ENCODE peak calls at places on chromosomes 5 and 9, in eight cellular contexts. D is transverse colon, Z is suprapubic skin, K is uterus, T is HepG2, V is Peyer's patch, I is GM12891, G is endothelial cell of umbilical vein. N is an unnamed sample.

GRCh38 chr9:137435381-137435891 is 5.7 kb downstream of the ENTPD8 start:
- DNase-seq in D (no peak), Z (no peak), K (peak; percentile 18), T (no peak), V (peak; percentile 55), I (no peak), G (no peak), N (no peak)

GRCh38 chr5:137752873-137753226 is 1.3 kb downstream of the HNRNPA0 start:
- DNase-seq in D (peak; percentile 21), Z (no peak), K (peak; percentile 24), T (peak; percentile 17), V (no peak), I (no peak), G (peak; percentile 38), N (no peak)

GRCh38 chr5:68587181-68587580 is 371.6 kb downstream of the PIK3R1 start:
- DNase-seq in D (no peak), Z (no peak), K (no peak), T (no peak), V (no peak), I (no peak), G (no peak), N (no peak)

GRCh38 chr9:136943291-136944093 is 1.0 kb downstream of the FBXW5 start:
- DNase-seq in D (peak; percentile 43), Z (peak; percentile 76), K (no peak), T (no peak), V (peak; percentile 70), I (peak; percentile 79), G (no peak), N (no peak)

GRCh38 chr5:6656680-6657079 is 23.4 kb downstream of the SRD5A1 start:
- DNase-seq in D (no peak), Z (no peak), K (no peak), T (no peak), V (no peak), I (no peak), G (no peak), N (no peak)

GRCh38 chr9:6106576-6107339 is 91.3 kb upstream of the RANBP6 start:
- DNase-seq in D (no peak), Z (no peak), K (no peak), T (peak; percentile 25), V (no peak), I (peak; percentile 25), G (peak; percentile 44), N (no peak)

GRCh38 chr9:96383165-96383939 is at the start of gene SLC35D2:
- DNase-seq in D (peak; percentile 87), Z (no peak), K (peak; percentile 47), T (peak; percentile 73), V (peak; percentile 91), I (peak; percentile 36), G (peak; percentile 57), N (peak; percentile 68)

GRCh38 chr9:70043689-70044449 is at the start of gene MAMDC2:
- DNase-seq in D (peak; percentile 42), Z (peak; percentile 87), K (peak; percentile 73), T (no peak), V (peak; percentile 58), I (no peak), G (peak; percentile 36), N (peak; percentile 68)

GRCh38 chr5:159324986-159325385 is 5.3 kb downstream of the IL12B start:
- DNase-seq in D (no peak), Z (no peak), K (no peak), T (no peak), V (no peak), I (no peak), G (no peak), N (no peak)

GRCh38 chr5:89128097-89128496 is 245.1 kb upstream of the MEF2C start:
- DNase-seq in D (no peak), Z (no peak), K (no peak), T (no peak), V (no peak), I (no peak), G (peak; percentile 14), N (no peak)

GRCh38 chr9:80928697-80929096 is 760.6 kb downstream of the TLE1 start:
- DNase-seq in D (no peak), Z (no peak), K (no peak), T (no peak), V (no peak), I (no peak), G (no peak), N (no peak)

GRCh38 chr5:8729437-8729836 is 816.4 kb downstream of the SEMA5A start:
- DNase-seq in D (no peak), Z (no peak), K (no peak), T (no peak), V (no peak), I (no peak), G (no peak), N (no peak)

GRCh38 chr5:158923799-158924551 is 175.7 kb downstream of the EBF1 start:
- DNase-seq in D (no peak), Z (no peak), K (no peak), T (no peak), V (no peak), I (no peak), G (no peak), N (no peak)

GRCh38 chr9:132241483-132241839 is 79.6 kb downstream of the NTNG2 start:
- DNase-seq in D (no peak), Z (no peak), K (peak; percentile 27), T (no peak), V (no peak), I (no peak), G (no peak), N (no peak)

GRCh38 chr9:132239999-132240859 is 78.4 kb downstream of the NTNG2 start:
- DNase-seq in D (no peak), Z (peak; percentile 75), K (no peak), T (no peak), V (no peak), I (no peak), G (no peak), N (peak; percentile 58)

GRCh38 chr9:132239518-132239917 is 77.7 kb downstream of the NTNG2 start:
- DNase-seq in D (no peak), Z (no peak), K (no peak), T (no peak), V (no peak), I (no peak), G (no peak), N (no peak)

GRCh38 chr9:132241840-132242620 is 80.2 kb downstream of the NTNG2 start:
- DNase-seq in D (peak; percentile 52), Z (peak; percentile 79), K (peak; percentile 42), T (no peak), V (no peak), I (peak; percentile 63), G (no peak), N (peak; percentile 51)

GRCh38 chr9:132240860-132241482 is 79.1 kb downstream of the NTNG2 start:
- DNase-seq in D (peak; percentile 98), Z (peak; percentile 99), K (peak; percentile 99), T (peak; percentile 77), V (peak; percentile 98), I (peak; percentile 97), G (peak; percentile 92), N (peak; percentile 98)
- TF ChIP-seq POLR2A in D (peak; percentile 27), Z (no peak), K (peak; percentile 69), T (no peak), V (peak; percentile 21), I (no peak), G (no peak), N (no peak)

GRCh38 chr9:98256632-98257218 is 1.3 kb upstream of the TBC1D2 start:
- DNase-seq in D (no peak), Z (no peak), K (peak; percentile 24), T (no peak), V (no peak), I (no peak), G (no peak), N (no peak)

GRCh38 chr9:98253563-98253962 is 1.9 kb downstream of the TBC1D2 start:
- DNase-seq in D (no peak), Z (no peak), K (no peak), T (no peak), V (no peak), I (no peak), G (no peak), N (no peak)

GRCh38 chr9:98254236-98255063 is 999 bp downstream of the TBC1D2 start:
- DNase-seq in D (no peak), Z (no peak), K (no peak), T (no peak), V (no peak), I (no peak), G (no peak), N (no peak)

GRCh38 chr9:98255064-98255577 is 328 bp downstream of the TBC1D2 start:
- DNase-seq in D (peak; percentile 45), Z (no peak), K (no peak), T (no peak), V (no peak), I (no peak), G (no peak), N (no peak)

DNA sequence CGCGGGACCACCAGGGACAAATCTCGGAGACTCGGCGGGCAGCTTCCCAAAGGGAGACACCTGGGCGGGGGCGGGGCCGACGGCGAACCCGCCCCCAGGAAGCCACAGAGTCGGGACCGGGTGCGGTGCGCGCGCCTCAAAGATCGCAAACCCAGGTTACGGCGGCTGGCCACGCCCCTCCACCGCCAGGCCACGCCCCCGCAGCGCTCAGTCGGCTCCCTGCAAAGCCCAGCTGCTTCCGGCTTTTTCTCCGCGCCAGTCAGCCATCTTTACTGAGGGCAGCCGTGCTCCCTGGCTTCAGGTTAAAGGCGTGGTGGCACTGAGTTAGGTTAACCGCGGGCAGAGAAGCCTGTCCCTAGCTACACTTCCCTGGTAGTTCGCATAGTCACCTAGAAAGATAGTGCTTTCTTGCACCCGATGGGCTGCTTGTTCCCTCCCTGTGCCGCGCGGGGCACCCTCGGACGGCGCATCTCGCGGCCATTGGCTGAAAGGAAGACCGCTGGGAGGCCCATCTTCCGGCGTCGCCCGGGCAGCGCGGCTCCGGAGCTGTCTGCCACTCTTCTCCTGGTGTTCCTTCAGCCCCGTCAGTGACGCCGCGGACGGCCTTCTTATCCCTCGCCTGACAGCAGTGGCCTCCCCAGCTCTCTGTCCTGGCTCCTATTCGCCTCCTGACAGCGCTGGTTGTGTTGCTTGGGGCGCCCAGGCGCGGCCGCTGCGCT is at the start of gene TBC1D2:
- DNase-seq in D (peak; percentile 99), Z (peak; percentile 97), K (peak; percentile 95), T (peak; percentile 85), V (peak; percentile 99), I (peak; percentile 97), G (peak; percentile 94), N (peak; percentile 92)
- TF ChIP-seq POLR2A in D (peak; percentile 71), Z (no peak), K (peak; percentile 54), T (peak; percentile 80), V (peak; percentile 63), I (peak; percentile 58), G (peak; percentile 64), N (no peak)

DNA sequence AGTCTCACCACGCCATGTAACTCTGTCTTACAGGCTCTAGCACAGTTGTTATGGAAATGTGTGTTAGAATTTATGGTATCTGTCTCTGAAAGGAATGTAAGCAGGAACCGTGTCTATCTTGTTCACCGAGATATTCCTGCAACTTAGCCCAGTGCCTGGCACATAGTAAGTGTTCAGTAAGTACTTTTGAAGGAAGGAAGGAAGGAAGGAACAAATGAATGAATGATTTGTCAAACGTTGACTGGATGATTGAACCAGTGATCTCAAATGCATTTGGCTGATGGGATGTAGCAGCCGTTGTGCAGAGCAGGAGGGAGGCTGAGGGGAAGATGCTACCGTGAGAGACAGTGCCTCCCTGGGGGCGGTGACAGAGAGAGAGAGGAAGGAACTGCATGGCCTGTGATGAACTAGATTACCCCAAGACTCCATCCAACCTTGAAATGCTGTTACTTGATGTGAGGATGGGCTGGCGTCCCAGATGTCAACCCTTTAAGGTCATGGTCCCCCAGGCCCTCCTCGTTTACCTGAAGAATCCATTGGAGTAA is 47.5 kb upstream of the PPARGC1B start:
- DNase-seq in D (no peak), Z (no peak), K (no peak), T (no peak), V (no peak), I (no peak), G (no peak), N (no peak)
- TF ChIP-seq POLR2A in D (no peak), Z (no peak), K (no peak), T (no peak), V (no peak), I (no peak), G (no peak), N (no peak)

GRCh38 chr5:124621279-124621678 is 125.2 kb downstream of the ZNF608 start:
- DNase-seq in D (no peak), Z (no peak), K (no peak), T (no peak), V (no peak), I (no peak), G (no peak), N (no peak)
- TF ChIP-seq POLR2A in D (no peak), Z (no peak), K (no peak), T (no peak), V (no peak), I (no peak), G (no peak), N (no peak)

N was measured in ovary.